ENCODE peak calls at places on chromosome 14, in seven cellular contexts. D is kidney; Q is naive thymus-derived CD4-positive, alpha-beta T cell; J is IMR-90; B is spleen; U is OCI-LY7; H is Peyer's patch. Y is an unnamed sample. For H3K4me1, the result is how much of the 10 kb centered on the place peaks cover.

GRCh38 chr14:96072076-96072475 is 32.9 kb downstream of the C14orf132 start:
- DNase-seq in D (no peak), Q (no peak), J (no peak), B (peak), U (no peak), H (peak), Y (no peak)

GRCh38 chr14:32608880-32609279 is 279.8 kb downstream of the AKAP6 start:
- DNase-seq in D (no peak), Q (no peak), J (no peak), B (no peak), U (no peak), H (no peak), Y (no peak)

GRCh38 chr14:93114713-93115068 is 1.0 kb downstream of the ITPK1 start:
- DNase-seq in D (peak), Q (no peak), J (no peak), B (peak), U (peak), H (peak), Y (peak)

GRCh38 chr14:22106700-22107697 is 433.4 kb upstream of the OR4E1 start:
- DNase-seq in D (no peak), Q (no peak), J (peak), B (no peak), U (no peak), H (no peak), Y (no peak)

GRCh38 chr14:38404100-38404541 is 148.2 kb upstream of the CLEC14A start:
- DNase-seq in D (no peak), Q (no peak), J (peak), B (no peak), U (no peak), H (no peak), Y (no peak)

GRCh38 chr14:89249296-89249565 is 167.8 kb downstream of the FOXN3 start:
- DNase-seq in D (no peak), Q (no peak), J (peak), B (no peak), U (no peak), H (no peak), Y (no peak)

GRCh38 chr14:55707365-55707804 is 127.4 kb downstream of the KTN1 start:
- DNase-seq in D (no peak), Q (no peak), J (peak), B (no peak), U (peak), H (no peak), Y (no peak)

GRCh38 chr14:99176156-99176945 is 95.6 kb downstream of the BCL11B start:
- DNase-seq in D (no peak), Q (no peak), J (no peak), B (no peak), U (no peak), H (peak), Y (no peak)

GRCh38 chr14:53963491-53964227 is 7.0 kb upstream of the BMP4 start:
- DNase-seq in D (peak), Q (no peak), J (no peak), B (no peak), U (no peak), H (peak), Y (peak)

GRCh38 chr14:77882098-77882497 is 82.2 kb downstream of the ADCK1 start:
- DNase-seq in D (no peak), Q (no peak), J (no peak), B (peak), U (no peak), H (no peak), Y (peak)

GRCh38 chr14:72745546-72745945 is 148.4 kb downstream of the DPF3 start:
- DNase-seq in D (no peak), Q (no peak), J (peak), B (no peak), U (no peak), H (no peak), Y (no peak)

GRCh38 chr14:59004012-59004411 is 184.5 kb upstream of the DAAM1 start:
- DNase-seq in D (no peak), Q (no peak), J (peak), B (no peak), U (no peak), H (no peak), Y (no peak)

GRCh38 chr14:28766505-28767238 is at the start of gene FOXG1:
- DNase-seq in D (no peak), Q (no peak), J (no peak), B (no peak), U (no peak), H (no peak), Y (no peak)

GRCh38 chr14:92625213-92625612 is 111.6 kb downstream of the RIN3 start:
- DNase-seq in D (no peak), Q (no peak), J (peak), B (no peak), U (no peak), H (no peak), Y (no peak)

GRCh38 chr14:76917158-76917596 is 91.0 kb downstream of the LRRC74A start:
- DNase-seq in D (no peak), Q (no peak), J (peak), B (no peak), U (peak), H (peak), Y (peak)

GRCh38 chr14:54567224-54567633 is 301 bp downstream of the SAMD4A start:
- DNase-seq in D (no peak), Q (peak), J (no peak), B (no peak), U (no peak), H (no peak), Y (no peak)

GRCh38 chr14:55979096-55979495 is 139.1 kb upstream of the PELI2 start:
- DNase-seq in D (no peak), Q (no peak), J (no peak), B (no peak), U (no peak), H (no peak), Y (no peak)

GRCh38 chr14:35883677-35884293 is 57.6 kb downstream of the BRMS1L start:
- DNase-seq in D (no peak), Q (no peak), J (peak), B (no peak), U (peak), H (no peak), Y (peak)

GRCh38 chr14:65361920-65362319 is 50.6 kb upstream of the FUT8 start:
- DNase-seq in D (no peak), Q (no peak), J (peak), B (no peak), U (no peak), H (no peak), Y (peak)

GRCh38 chr14:105168979-105169507 is 467 bp upstream of the JAG2 start:
- DNase-seq in D (no peak), Q (no peak), J (no peak), B (no peak), U (peak), H (no peak), Y (no peak)

GRCh38 chr14:104897286-104898194 is 27.1 kb upstream of the PLD4 start:
- DNase-seq in D (peak), Q (no peak), J (no peak), B (no peak), U (no peak), H (peak), Y (peak)

GRCh38 chr14:63276492-63277342 is 42.0 kb downstream of the GPHB5 start:
- DNase-seq in D (no peak), Q (no peak), J (peak), B (no peak), U (peak), H (no peak), Y (no peak)

GRCh38 chr14:64478634-64479250 is 13.4 kb downstream of the AKAP5 start:
- DNase-seq in D (no peak), Q (no peak), J (peak), B (no peak), U (peak), H (no peak), Y (no peak)

GRCh38 chr14:23360496-23360895 is 4.5 kb downstream of the EFS start:
- DNase-seq in D (no peak), Q (no peak), J (no peak), B (peak), U (no peak), H (peak), Y (peak)

GRCh38 chr14:74670726-74671125 is 42.2 kb downstream of the AREL1 start:
- DNase-seq in D (no peak), Q (no peak), J (peak), B (no peak), U (no peak), H (no peak), Y (no peak)

GRCh38 chr14:65949711-65950516 is 536.3 kb upstream of the CCDC196 start:
- DNase-seq in D (peak), Q (no peak), J (peak), B (no peak), U (no peak), H (peak), Y (peak)

GRCh38 chr14:61875483-61875882 is 113.3 kb downstream of the SNAPC1 start:
- DNase-seq in D (no peak), Q (no peak), J (no peak), B (no peak), U (no peak), H (no peak), Y (no peak)

GRCh38 chr14:61877050-61877390 is 114.8 kb downstream of the SNAPC1 start:
- DNase-seq in D (no peak), Q (no peak), J (no peak), B (no peak), U (no peak), H (no peak), Y (no peak)

GRCh38 chr14:61876362-61877049 is 114.3 kb downstream of the SNAPC1 start:
- DNase-seq in D (no peak), Q (no peak), J (no peak), B (no peak), U (no peak), H (no peak), Y (no peak)

GRCh38 chr14:61870163-61870562 is 107.9 kb downstream of the SNAPC1 start:
- DNase-seq in D (no peak), Q (no peak), J (no peak), B (no peak), U (no peak), H (no peak), Y (no peak)

GRCh38 chr14:61872452-61872851 is 110.2 kb downstream of the SNAPC1 start:
- DNase-seq in D (no peak), Q (no peak), J (no peak), B (no peak), U (peak), H (no peak), Y (no peak)
- H3K4me3 ChIP-seq in D (no peak), Q (no peak), J (no peak), B (no peak), U (no peak), H (no peak), Y (no peak)

GRCh38 chr14:103561381-103562134 is 899 bp downstream of the BAG5 start:
- DNase-seq in D (peak), Q (no peak), J (peak), B (no peak), U (peak), H (no peak), Y (peak)

GRCh38 chr14:103552811-103553210 is 9.6 kb downstream of the BAG5 start:
- DNase-seq in D (no peak), Q (no peak), J (no peak), B (no peak), U (no peak), H (no peak), Y (no peak)

GRCh38 chr14:103558071-103558882 is 4.2 kb downstream of the BAG5 start:
- DNase-seq in D (peak), Q (no peak), J (peak), B (no peak), U (no peak), H (no peak), Y (no peak)

GRCh38 chr14:103555559-103556337 is 6.7 kb downstream of the BAG5 start:
- DNase-seq in D (peak), Q (no peak), J (no peak), B (peak), U (no peak), H (no peak), Y (no peak)

GRCh38 chr14:103556976-103557758 is 5.3 kb downstream of the BAG5 start:
- DNase-seq in D (peak), Q (no peak), J (no peak), B (no peak), U (no peak), H (no peak), Y (no peak)
- H3K4me1 ChIP-seq in D (under half), Q (under half), J (under half), B (half or more), U (under half), H (under half), Y (under half)

GRCh38 chr14:100546051-100546443 is 41.2 kb downstream of the BEGAIN start:
- DNase-seq in D (no peak), Q (no peak), J (no peak), B (no peak), U (peak), H (no peak), Y (peak)
- H3K4me3 ChIP-seq in D (peak), Q (no peak), J (no peak), B (no peak), U (no peak), H (peak), Y (peak)

GRCh38 chr14:100282083-100282350 is 24.2 kb downstream of the SLC25A29 start:
- DNase-seq in D (no peak), Q (no peak), J (no peak), B (no peak), U (no peak), H (no peak), Y (no peak)
- H3K4me1 ChIP-seq in D (under half), Q (under half), J (under half), B (under half), U (under half), H (under half), Y (under half)

GRCh38 chr14:68814376-68815287 is 21.8 kb upstream of the ZFP36L1 start:
- DNase-seq in D (peak), Q (no peak), J (peak), B (peak), U (peak), H (peak), Y (peak)
- H3K4me3 ChIP-seq in D (peak), Q (peak), J (peak), B (no peak), U (peak), H (peak), Y (no peak)

GRCh38 chr14:61560323-61560722 is 135.0 kb upstream of the HIF1A start:
- DNase-seq in D (no peak), Q (no peak), J (peak), B (no peak), U (no peak), H (no peak), Y (no peak)
- H3K4me1 ChIP-seq in D (under half), Q (under half), J (half or more), B (under half), U (under half), H (under half), Y (under half)

Y was measured in right cardiac atrium.